ENCODE peak calls at places on chromosomes 1 and 21, in six cellular contexts. L is AG09309, T is lower leg skin, D is vagina, X is brain microvascular endothelial cell, C is astrocyte of the cerebellum. P is an unnamed sample.

GRCh38 chr1:185767721-185768120 is 33.5 kb downstream of the HMCN1 start:
- DNase-seq in D (no peak), L (no peak), T (no peak), X (no peak), C (no peak), P (no peak)

GRCh38 chr1:66315675-66316074 is 218.3 kb upstream of the SGIP1 start:
- DNase-seq in X (no peak), D (no peak), L (no peak), C (no peak), T (no peak), P (no peak)

GRCh38 chr21:45041351-45041805 is 33.0 kb upstream of the ADARB1 start:
- DNase-seq in D (no peak), X (peak; percentile 24), L (peak; percentile 85), T (peak; percentile 97), C (no peak), P (no peak)

GRCh38 chr1:63012339-63012738 is 228.4 kb downstream of the ATG4C start:
- DNase-seq in L (no peak), X (no peak), T (no peak), C (no peak), D (no peak), P (no peak)

GRCh38 chr21:41932576-41933258 is 21.1 kb downstream of the C2CD2 start:
- DNase-seq in D (no peak), C (no peak), X (peak; percentile 65), L (no peak), T (no peak), P (no peak)

GRCh38 chr1:204348722-204349121 is 11.0 kb downstream of the PLEKHA6 start:
- DNase-seq in X (peak; percentile 9), C (no peak), L (no peak), D (no peak), T (no peak), P (no peak)

GRCh38 chr1:215543191-215543606 is 23.9 kb upstream of the KCTD3 start:
- DNase-seq in X (no peak), L (peak; percentile 54), C (no peak), D (no peak), T (no peak), P (no peak)

GRCh38 chr1:5962265-5963105 is 29.7 kb downstream of the NPHP4 start:
- DNase-seq in T (peak; percentile 76), L (no peak), C (no peak), X (no peak), D (no peak), P (no peak)

GRCh38 chr21:39612233-39613028 is at the start of gene B3GALT5:
- DNase-seq in L (no peak), D (no peak), X (no peak), C (no peak), T (no peak), P (no peak)

GRCh38 chr1:157966034-157966671 is 27.3 kb upstream of the KIRREL1 start:
- DNase-seq in C (peak; percentile 53), D (no peak), T (no peak), X (peak; percentile 41), L (no peak), P (peak; percentile 65)

GRCh38 chr1:89994231-89994804 is 592 bp upstream of the ZNF326 start:
- DNase-seq in D (no peak), X (no peak), C (no peak), T (no peak), L (no peak), P (no peak)

GRCh38 chr1:26993237-26994019 is at the start of gene TRNP1:
- DNase-seq in D (no peak), X (peak; percentile 52), L (no peak), C (no peak), T (no peak), P (no peak)

GRCh38 chr1:33306561-33307493 is 14.1 kb downstream of the A3GALT2 start:
- DNase-seq in L (no peak), C (no peak), X (no peak), D (no peak), T (no peak), P (no peak)

GRCh38 chr1:214106375-214106774 is 118.6 kb downstream of the PROX1 start:
- DNase-seq in D (no peak), X (no peak), C (no peak), T (no peak), L (no peak), P (no peak)

GRCh38 chr1:52880226-52880625 is 37.7 kb downstream of the ZYG11A start:
- DNase-seq in X (no peak), T (no peak), D (no peak), C (no peak), L (no peak), P (no peak)

GRCh38 chr1:225461533-225462428 is 33.9 kb upstream of the LBR start:
- DNase-seq in L (no peak), T (no peak), D (no peak), X (no peak), C (no peak), P (no peak)

GRCh38 chr1:147630022-147630421 is 40.3 kb downstream of the ACP6 start:
- DNase-seq in T (no peak), C (no peak), D (no peak), L (no peak), X (no peak), P (no peak)

GRCh38 chr1:11925938-11926292 is 312 bp downstream of the KIAA2013 start:
- DNase-seq in X (no peak), C (no peak), T (no peak), L (no peak), D (no peak), P (no peak)

GRCh38 chr1:89806612-89807011 is 14.2 kb upstream of the LRRC8D start:
- DNase-seq in L (no peak), X (no peak), D (no peak), C (no peak), T (no peak), P (no peak)

GRCh38 chr1:84301759-84302380 is 362 bp downstream of the SAMD13 start:
- DNase-seq in T (no peak), X (no peak), L (no peak), D (no peak), C (no peak), P (no peak)

GRCh38 chr1:5927506-5928370 is 64.5 kb downstream of the NPHP4 start:
- DNase-seq in L (no peak), X (no peak), C (no peak), D (peak; percentile 82), T (peak; percentile 77), P (no peak)

GRCh38 chr1:35857830-35858229 is 25.2 kb upstream of the AGO1 start:
- DNase-seq in L (no peak), T (no peak), C (peak; percentile 12), X (peak; percentile 13), D (no peak), P (no peak)
- TF ChIP-seq CTCF in L (peak; percentile 26), T (no peak), C (peak; percentile 36), X (peak; percentile 36), D (no peak), P (peak; percentile 18)

DNA sequence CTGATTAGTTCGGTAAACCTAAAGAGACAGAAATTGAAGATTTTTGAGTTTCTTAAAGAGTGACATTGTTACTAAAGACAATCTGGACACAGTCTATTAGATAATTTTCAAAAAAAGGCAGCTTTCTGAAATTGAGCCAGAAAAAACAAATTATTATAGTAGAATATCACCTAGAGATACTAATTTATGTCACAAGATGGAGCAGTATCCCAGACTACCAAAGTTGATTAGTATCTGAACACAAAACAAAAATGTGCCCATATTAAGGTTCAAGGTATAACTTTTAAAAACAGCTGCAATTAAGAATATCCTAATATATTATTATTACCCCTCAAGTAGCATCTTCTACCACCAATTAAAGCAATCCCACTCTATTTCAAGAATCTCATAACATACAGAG is 40.5 kb upstream of the SYT2 start:
- DNase-seq in D (no peak), C (no peak), T (no peak), L (no peak), X (no peak), P (no peak)
- TF ChIP-seq CTCF in D (no peak), C (no peak), T (no peak), L (no peak), X (no peak), P (no peak)

DNA sequence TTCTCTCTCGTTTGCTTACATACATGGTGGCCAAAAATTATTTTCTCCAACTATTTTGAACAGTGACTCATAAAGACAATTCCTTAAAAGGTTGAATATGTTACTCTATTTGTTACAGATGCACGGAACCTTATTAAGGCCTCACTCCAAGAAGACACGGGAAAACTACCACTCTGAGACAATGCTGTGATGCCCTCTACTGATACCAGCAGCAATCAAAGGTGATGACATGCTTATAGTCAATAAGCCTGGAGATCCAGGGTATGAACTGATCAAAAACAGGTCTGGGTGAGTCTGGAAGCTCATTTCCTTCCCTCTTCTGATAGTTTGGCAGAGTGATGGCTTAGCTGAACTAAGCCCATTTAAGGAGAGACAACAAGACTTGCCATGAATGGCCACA is 563.0 kb downstream of the LRRIQ3 start:
- DNase-seq in T (no peak), C (no peak), X (no peak), D (no peak), L (no peak), P (no peak)
- TF ChIP-seq CTCF in T (no peak), C (no peak), X (no peak), D (no peak), L (no peak), P (no peak)

DNA sequence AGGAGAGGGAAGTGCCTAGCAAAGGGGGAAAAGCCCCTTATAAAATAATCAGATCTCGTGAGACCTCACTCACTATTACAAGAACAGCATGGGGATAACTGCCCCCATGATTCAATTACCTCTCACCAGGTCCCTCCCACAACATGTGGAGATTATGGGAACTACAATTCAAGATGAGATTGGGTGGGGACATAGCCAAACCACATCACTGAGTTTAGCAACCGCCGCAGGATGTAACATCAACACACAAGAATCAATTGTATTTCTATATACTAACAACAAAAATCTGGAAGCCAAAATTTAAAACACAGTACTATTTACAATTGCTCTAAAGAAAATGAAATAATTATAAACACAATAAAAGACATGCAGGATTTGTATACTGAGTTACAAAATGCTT is 21.9 kb downstream of the DIRAS3 start:
- DNase-seq in L (no peak), X (no peak), T (no peak), D (no peak), C (no peak), P (no peak)
- TF ChIP-seq CTCF in L (no peak), X (no peak), T (no peak), D (no peak), C (no peak), P (no peak)

DNA sequence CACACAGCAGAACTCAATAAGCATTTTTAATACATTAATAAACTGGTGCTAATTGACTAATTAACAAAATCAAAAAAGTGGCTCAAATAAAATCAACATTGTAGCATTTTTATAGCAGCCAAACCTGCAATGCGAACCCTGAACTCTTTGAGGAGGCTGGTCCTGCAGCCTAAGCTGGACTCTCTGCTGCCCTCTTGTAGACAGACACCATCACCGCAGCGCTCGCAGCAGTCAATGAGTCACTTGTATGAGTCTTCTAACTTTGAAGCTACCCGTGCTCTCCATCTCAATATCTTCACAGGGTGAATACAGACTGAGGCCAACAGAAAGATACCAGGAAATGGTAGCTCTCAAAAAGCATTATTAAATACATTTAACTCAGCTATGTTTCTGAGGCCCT is 9.7 kb upstream of the KRTAP7-1 start:
- DNase-seq in C (no peak), L (no peak), T (no peak), X (peak; percentile 4), D (no peak), P (no peak)
- TF ChIP-seq CTCF in C (peak; percentile 42), L (no peak), T (no peak), X (peak; percentile 45), D (no peak), P (no peak)

GRCh38 chr1:94092210-94092613 is 28.7 kb downstream of the ABCA4 start:
- DNase-seq in L (no peak), D (no peak), C (peak; percentile 71), T (no peak), X (peak; percentile 99), P (no peak)
- TF ChIP-seq CTCF in L (no peak), D (no peak), C (no peak), T (no peak), X (no peak), P (no peak)

GRCh38 chr1:44677201-44677520 is 2.6 kb downstream of the ARMH1 start:
- DNase-seq in L (no peak), T (no peak), D (no peak), C (no peak), X (peak; percentile 28), P (no peak)
- TF ChIP-seq CTCF in L (peak; percentile 46), T (no peak), D (no peak), C (peak; percentile 66), X (peak; percentile 61), P (peak; percentile 60)